ENCODE peak calls at places on chromosomes 11 and 22, in six cellular contexts. N is lower lobe of right lung, Z is heart right ventricle, L is small intestine, X is cardiac muscle cell, U is H9. M is an unnamed sample. For H3K9me3, the result is how much of the 10 kb centered on the place peaks cover.

GRCh38 chr11:72696866-72697428 is 22.7 kb upstream of the PDE2A start:
- DNase-seq in N (no peak), Z (no peak), L (no peak), X (no peak), U (peak), M (no peak)

GRCh38 chr11:115222218-115222862 is 281.9 kb downstream of the CADM1 start:
- DNase-seq in N (no peak), Z (no peak), L (no peak), X (peak), U (no peak), M (no peak)

GRCh38 chr11:94602430-94603372 is 35.5 kb downstream of the PIWIL4 start:
- DNase-seq in N (peak), Z (peak), L (peak), X (peak), U (no peak), M (no peak)

GRCh38 chr11:3865388-3866193 is 10.1 kb downstream of the STIM1 start:
- DNase-seq in N (no peak), Z (peak), L (no peak), X (peak), U (no peak), M (no peak)

GRCh38 chr22:35539910-35540599 is 576 bp upstream of the RASD2 start:
- DNase-seq in N (peak), Z (peak), L (peak), X (peak), U (no peak), M (no peak)

GRCh38 chr11:113104390-113105251 is 143.4 kb downstream of the NCAM1 start:
- DNase-seq in N (no peak), Z (no peak), L (no peak), X (no peak), U (no peak), M (no peak)

GRCh38 chr11:78812513-78813293 is 238.0 kb upstream of the NARS2 start:
- DNase-seq in N (no peak), Z (no peak), L (peak), X (no peak), U (peak), M (no peak)

GRCh38 chr22:44045171-44045570 is 21.1 kb downstream of the PARVB start:
- DNase-seq in N (no peak), Z (no peak), L (no peak), X (no peak), U (no peak), M (no peak)

GRCh38 chr11:105265859-105266258 is 126.3 kb upstream of the CARD18 start:
- DNase-seq in N (no peak), Z (no peak), L (no peak), X (peak), U (no peak), M (no peak)

GRCh38 chr11:131430466-131431176 is 60.2 kb downstream of the NTM start:
- DNase-seq in N (no peak), Z (no peak), L (no peak), X (peak), U (no peak), M (no peak)

GRCh38 chr11:119284344-119285157 is 32.4 kb downstream of the MCAM start:
- DNase-seq in N (no peak), Z (no peak), L (peak), X (peak), U (no peak), M (no peak)

GRCh38 chr22:31583861-31584485 is 78.0 kb downstream of the PISD start:
- DNase-seq in N (no peak), Z (no peak), L (no peak), X (peak), U (no peak), M (no peak)

GRCh38 chr11:662689-663274 is 25.7 kb downstream of the DRD4 start:
- DNase-seq in N (peak), Z (peak), L (peak), X (peak), U (peak), M (no peak)

GRCh38 chr11:122981388-122982264 is at the start of gene BSX:
- DNase-seq in N (peak), Z (peak), L (peak), X (peak), U (peak), M (no peak)

GRCh38 chr11:61815790-61816735 is 740 bp downstream of the FADS1 start:
- DNase-seq in N (peak), Z (peak), L (peak), X (peak), U (peak), M (no peak)
- H3K9me3 ChIP-seq in N (under half), Z (under half), L (under half), X (under half), U (under half), M (under half)

GRCh38 chr11:134753805-134754130 is 341.7 kb upstream of the B3GAT1 start:
- DNase-seq in N (no peak), Z (no peak), L (no peak), X (no peak), U (no peak), M (no peak)

GRCh38 chr11:134754823-134755198 is 342.8 kb upstream of the B3GAT1 start:
- DNase-seq in N (no peak), Z (no peak), L (no peak), X (no peak), U (no peak), M (no peak)

GRCh38 chr11:134754196-134754822 is 342.3 kb upstream of the B3GAT1 start:
- DNase-seq in N (no peak), Z (no peak), L (no peak), X (no peak), U (no peak), M (no peak)

GRCh38 chr11:134756811-134757540 is 344.9 kb upstream of the B3GAT1 start:
- DNase-seq in N (no peak), Z (no peak), L (no peak), X (no peak), U (peak), M (no peak)

DNA sequence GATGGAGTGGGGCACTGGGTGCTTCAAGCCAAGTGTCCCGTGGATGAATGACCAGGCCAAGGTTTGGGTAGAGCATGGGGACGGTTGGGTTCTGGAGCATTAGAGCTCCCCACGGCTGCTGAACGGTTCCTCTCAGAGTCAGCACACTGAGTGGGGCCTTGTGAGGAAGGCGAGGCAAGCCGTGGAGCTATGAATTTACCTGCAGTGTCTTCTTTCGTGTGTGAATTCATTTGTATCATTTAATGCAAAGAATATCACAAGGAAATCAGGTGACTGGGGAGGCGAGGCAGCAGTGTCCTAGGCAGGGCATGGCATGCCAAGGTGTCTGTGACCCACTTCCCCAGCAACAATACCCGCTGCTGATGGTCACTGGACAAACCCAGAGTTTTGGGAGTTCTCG is 343.5 kb upstream of the B3GAT1 start:
- DNase-seq in N (no peak), Z (no peak), L (no peak), X (no peak), U (no peak), M (no peak)
- H3K9me3 ChIP-seq in N (under half), Z (under half), L (under half), X (under half), U (under half), M (under half)

DNA sequence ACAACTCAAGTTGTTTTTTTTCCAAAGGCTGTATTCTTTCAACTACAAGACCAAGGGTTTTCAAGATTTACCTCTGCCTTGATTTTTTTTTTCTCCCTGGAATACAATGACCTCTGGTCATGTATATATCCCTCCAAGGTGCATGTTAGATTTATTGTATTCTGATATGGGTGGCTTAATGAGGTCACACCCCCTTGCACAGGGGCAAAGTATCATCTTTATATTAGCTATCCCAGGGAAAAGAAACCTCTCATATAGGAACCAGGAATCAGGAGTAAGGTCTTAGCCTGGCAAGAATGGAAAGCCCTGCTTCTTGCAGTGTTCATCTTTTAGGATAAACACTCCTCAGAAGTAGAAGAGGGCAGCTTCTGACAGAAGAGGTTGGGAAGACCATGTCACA is 516.9 kb upstream of the TENM4 start:
- DNase-seq in N (no peak), Z (no peak), L (peak), X (no peak), U (no peak), M (no peak)
- H3K9me3 ChIP-seq in N (under half), Z (under half), L (under half), X (under half), U (under half), M (under half)

GRCh38 chr11:17636721-17637120 is 82.7 kb upstream of the MYOD1 start:
- DNase-seq in N (no peak), Z (no peak), L (no peak), X (no peak), U (no peak), M (no peak)
- H3K9me3 ChIP-seq in N (under half), Z (under half), L (under half), X (under half), U (under half), M (under half)

GRCh38 chr11:132445966-132446365 is 1075.6 kb downstream of the NTM start:
- DNase-seq in N (no peak), Z (no peak), L (no peak), X (no peak), U (no peak), M (no peak)
- H3K9me3 ChIP-seq in N (under half), Z (under half), L (under half), X (under half), U (under half), M (under half)

GRCh38 chr11:50247309-50247874 is 214.7 kb downstream of the OR4C45 start:
- DNase-seq in N (no peak), Z (no peak), L (no peak), X (no peak), U (no peak), M (no peak)

GRCh38 chr11:50246183-50246582 is 213.5 kb downstream of the OR4C45 start:
- DNase-seq in N (no peak), Z (no peak), L (no peak), X (no peak), U (no peak), M (no peak)

GRCh38 chr11:50246699-50247098 is 214.0 kb downstream of the OR4C45 start:
- DNase-seq in N (no peak), Z (no peak), L (no peak), X (no peak), U (no peak), M (no peak)
- H3K9me3 ChIP-seq in N (under half), Z (under half), L (under half), X (under half), U (half or more), M (under half)

DNA sequence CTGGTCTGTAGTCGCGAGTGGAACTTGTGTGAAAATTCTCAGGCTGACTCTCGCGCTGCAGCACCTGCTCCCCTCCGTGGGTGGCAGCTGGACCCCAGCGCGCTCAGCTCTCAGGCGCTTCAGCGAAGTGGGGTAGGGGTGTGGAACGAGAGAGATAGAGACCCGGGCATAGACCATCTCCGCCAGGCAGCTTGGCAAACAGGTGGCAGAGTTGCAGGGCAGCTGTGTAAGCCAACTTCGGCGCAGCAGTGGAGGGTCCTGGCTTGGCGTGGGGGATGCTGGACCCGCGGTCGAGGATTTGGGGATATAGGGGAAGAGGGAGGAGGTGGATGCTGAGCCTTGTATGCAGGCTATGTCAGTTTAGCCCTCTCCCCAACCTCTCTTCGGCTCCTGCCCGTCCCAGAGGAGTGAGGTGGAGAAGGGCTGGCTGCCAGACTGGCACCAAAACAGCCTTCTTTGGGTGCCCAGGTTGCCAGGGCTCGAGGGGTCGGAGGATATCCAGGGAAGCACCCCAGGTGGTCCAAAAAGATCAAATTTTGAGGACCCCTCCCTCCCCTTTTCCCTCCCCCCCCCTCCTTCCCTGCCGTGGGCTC is 746 bp upstream of the CALCB start:
- DNase-seq in N (no peak), Z (no peak), L (no peak), X (no peak), U (no peak), M (no peak)
- H3K9me3 ChIP-seq in N (under half), Z (under half), L (under half), X (under half), U (under half), M (under half)

DNA sequence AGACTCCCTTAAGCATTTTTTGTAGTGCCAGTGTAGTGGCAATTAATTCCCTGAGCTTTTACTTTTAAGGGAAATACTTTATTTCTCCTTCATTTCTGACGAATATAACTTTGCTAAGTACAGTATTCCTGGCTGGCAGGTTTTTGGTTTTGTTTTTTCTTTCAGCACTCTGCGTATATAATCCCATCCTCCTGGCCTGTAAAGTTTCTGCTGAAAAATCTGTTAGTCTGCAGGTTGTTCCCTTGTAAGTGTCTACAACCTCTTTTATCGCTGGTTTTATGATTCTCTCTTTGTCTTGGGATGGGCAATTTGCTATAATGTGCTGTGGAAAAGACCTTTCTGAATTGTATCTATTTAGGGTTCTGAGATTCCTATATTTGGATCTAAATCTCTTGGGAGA is 56.0 kb downstream of the KCNQ1OT1 start:
- DNase-seq in N (no peak), Z (no peak), L (no peak), X (no peak), U (no peak), M (no peak)
- H3K9me3 ChIP-seq in N (half or more), Z (half or more), L (under half), X (under half), U (half or more), M (under half)

M was measured in SK-N-MC.